ENCODE peak calls at places on chromosome 7, in five cellular contexts. H is midbrain, G is myocyte, P is kidney, F is KBM-7. S is an unnamed sample.

GRCh38 chr7:137975768-137976167 is 26.1 kb downstream of the CREB3L2 start:
- DNase-seq in H (no peak), G (no peak), P (peak; percentile 72), F (no peak), S (no peak)

GRCh38 chr7:11625669-11626068 is 206.3 kb downstream of the THSD7A start:
- DNase-seq in H (no peak), G (no peak), P (peak; percentile 51), F (no peak), S (no peak)

GRCh38 chr7:70545214-70545613 is 586.7 kb upstream of the GALNT17 start:
- DNase-seq in H (no peak), G (no peak), P (no peak), F (no peak), S (no peak)

GRCh38 chr7:33873981-33874750 is 31.2 kb upstream of the BMPER start:
- DNase-seq in H (no peak), G (peak; percentile 63), P (no peak), F (no peak), S (no peak)

GRCh38 chr7:126378642-126379041 is 874.1 kb downstream of the GRM8 start:
- DNase-seq in H (no peak), G (no peak), P (no peak), F (no peak), S (no peak)

GRCh38 chr7:149883452-149883861 is 9.7 kb downstream of the ATP6V0E2 start:
- DNase-seq in H (peak; percentile 67), G (peak; percentile 85), P (peak; percentile 86), F (peak; percentile 63), S (peak; percentile 74)

GRCh38 chr7:102991540-102992214 is 78.9 kb downstream of the LRRC17 start:
- DNase-seq in H (no peak), G (peak; percentile 22), P (no peak), F (peak; percentile 70), S (no peak)

GRCh38 chr7:90957883-90958282 is 306.4 kb upstream of the FZD1 start:
- DNase-seq in H (no peak), G (no peak), P (no peak), F (no peak), S (no peak)

GRCh38 chr7:2504818-2505375 is 14.7 kb upstream of the LFNG start:
- DNase-seq in H (no peak), G (no peak), P (peak; percentile 77), F (no peak), S (no peak)

GRCh38 chr7:14748461-14748860 is 154.1 kb downstream of the DGKB start:
- DNase-seq in H (no peak), G (peak; percentile 31), P (no peak), F (no peak), S (peak; percentile 8)

GRCh38 chr7:140638311-140638791 is 2.3 kb downstream of the DENND2A start:
- DNase-seq in H (no peak), G (no peak), P (no peak), F (no peak), S (no peak)

GRCh38 chr7:107201795-107202450 is 33.1 kb downstream of the HBP1 start:
- DNase-seq in H (peak; percentile 26), G (peak; percentile 89), P (no peak), F (peak; percentile 51), S (peak; percentile 95)

GRCh38 chr7:503046-503574 is 16.5 kb downstream of the PDGFA start:
- DNase-seq in H (no peak), G (no peak), P (peak; percentile 72), F (no peak), S (no peak)

GRCh38 chr7:106285801-106286492 is 1.2 kb upstream of the NAMPT start:
- DNase-seq in H (peak; percentile 30), G (peak; percentile 18), P (no peak), F (no peak), S (no peak)

GRCh38 chr7:157519798-157520244 is 183.0 kb downstream of the DNAJB6 start:
- DNase-seq in H (no peak), G (no peak), P (no peak), F (no peak), S (no peak)

GRCh38 chr7:37392673-37393017 is 56.0 kb downstream of the ELMO1 start:
- DNase-seq in H (no peak), G (no peak), P (no peak), F (no peak), S (no peak)

GRCh38 chr7:140696679-140697446 is at the start of gene NDUFB2:
- DNase-seq in H (peak; percentile 93), G (peak; percentile 94), P (peak; percentile 93), F (peak; percentile 93), S (peak; percentile 84)

GRCh38 chr7:46972205-46972604 is 609.7 kb downstream of the TNS3 start:
- DNase-seq in H (no peak), G (no peak), P (no peak), F (no peak), S (no peak)

GRCh38 chr7:151792671-151793070 is 84.2 kb downstream of the PRKAG2 start:
- DNase-seq in H (no peak), G (no peak), P (peak; percentile 57), F (no peak), S (no peak)

GRCh38 chr7:1286946-1287628 is 54.4 kb downstream of the UNCX start:
- DNase-seq in H (no peak), G (no peak), P (peak; percentile 66), F (no peak), S (no peak)

GRCh38 chr7:45680776-45681175 is 106.6 kb downstream of the ADCY1 start:
- DNase-seq in H (no peak), G (no peak), P (no peak), F (no peak), S (no peak)

GRCh38 chr7:101696-102376 is 90.5 kb upstream of the FAM20C start:
- DNase-seq in H (no peak), G (peak; percentile 47), P (peak; percentile 56), F (no peak), S (no peak)

GRCh38 chr7:137933270-137934017 is 68.4 kb downstream of the CREB3L2 start:
- DNase-seq in H (no peak), G (peak; percentile 50), P (no peak), F (peak; percentile 22), S (no peak)

GRCh38 chr7:42699415-42700178 is 212.3 kb downstream of the C7orf25 start:
- DNase-seq in H (no peak), G (peak; percentile 13), P (no peak), F (no peak), S (no peak)

GRCh38 chr7:75920431-75921161 is 5.6 kb downstream of the POR start:
- DNase-seq in H (no peak), G (peak; percentile 23), P (peak; percentile 15), F (no peak), S (no peak)

GRCh38 chr7:96676901-96677300 is 32.7 kb downstream of the SEM1 start:
- DNase-seq in H (no peak), G (no peak), P (no peak), F (no peak), S (no peak)

GRCh38 chr7:16891874-16892620 is 10.3 kb upstream of the AGR3 start:
- DNase-seq in H (no peak), G (no peak), P (no peak), F (no peak), S (no peak)